ENCODE peak calls at places on chromosomes 6 and 20, in ten cellular contexts. One of them, this sample, is unnamed.

GRCh38 chr6:72955666-72956065 is 269.6 kb downstream of the KHDC1L start:
- DNase-seq in tibial artery: no peak
- DNase-seq in HL-60: peak
- DNase-seq in NCI-H460: no peak
- DNase-seq in mesenteric fat pad: no peak
- DNase-seq in ELR: peak
- DNase-seq in BJ: no peak
- DNase-seq in stomach: no peak
- DNase-seq in stimulated activated naive CD8-positive, alpha-beta T cell treated with anti-CD3 and anti-CD28 coated beads, Interleukin-15, amount 100 ng/mL, for 72 hours: no peak
- DNase-seq in GM04504: no peak
- DNase-seq in this sample: no peak

GRCh38 chr6:48176909-48177308 is 65.9 kb upstream of the PTCHD4 start:
- DNase-seq in ELR: no peak
- DNase-seq in mesenteric fat pad: no peak
- DNase-seq in GM04504: no peak
- DNase-seq in stimulated activated naive CD8-positive, alpha-beta T cell treated with anti-CD3 and anti-CD28 coated beads, Interleukin-15, amount 100 ng/mL, for 72 hours: no peak
- DNase-seq in BJ: no peak
- DNase-seq in NCI-H460: no peak
- DNase-seq in HL-60: no peak
- DNase-seq in stomach: no peak
- DNase-seq in tibial artery: no peak
- DNase-seq in this sample: no peak

GRCh38 chr6:149077208-149077607 is 240.3 kb upstream of the TAB2 start:
- DNase-seq in mesenteric fat pad: no peak
- DNase-seq in BJ: no peak
- DNase-seq in HL-60: no peak
- DNase-seq in ELR: no peak
- DNase-seq in GM04504: no peak
- DNase-seq in stomach: no peak
- DNase-seq in stimulated activated naive CD8-positive, alpha-beta T cell treated with anti-CD3 and anti-CD28 coated beads, Interleukin-15, amount 100 ng/mL, for 72 hours: no peak
- DNase-seq in NCI-H460: no peak
- DNase-seq in tibial artery: no peak
- DNase-seq in this sample: no peak

GRCh38 chr6:3032986-3033385 is 33.3 kb downstream of the NQO2 start:
- DNase-seq in GM04504: no peak
- DNase-seq in BJ: no peak
- DNase-seq in stomach: no peak
- DNase-seq in ELR: peak
- DNase-seq in tibial artery: no peak
- DNase-seq in stimulated activated naive CD8-positive, alpha-beta T cell treated with anti-CD3 and anti-CD28 coated beads, Interleukin-15, amount 100 ng/mL, for 72 hours: no peak
- DNase-seq in HL-60: no peak
- DNase-seq in mesenteric fat pad: no peak
- DNase-seq in NCI-H460: no peak
- DNase-seq in this sample: peak

GRCh38 chr20:62496525-62497218 is 20.9 kb upstream of the GATA5 start:
- DNase-seq in stomach: no peak
- DNase-seq in HL-60: no peak
- DNase-seq in stimulated activated naive CD8-positive, alpha-beta T cell treated with anti-CD3 and anti-CD28 coated beads, Interleukin-15, amount 100 ng/mL, for 72 hours: no peak
- DNase-seq in mesenteric fat pad: no peak
- DNase-seq in NCI-H460: no peak
- DNase-seq in ELR: peak
- DNase-seq in BJ: no peak
- DNase-seq in GM04504: no peak
- DNase-seq in tibial artery: no peak
- DNase-seq in this sample: no peak

GRCh38 chr6:357791-358341 is 33.7 kb upstream of the IRF4 start:
- DNase-seq in GM04504: no peak
- DNase-seq in HL-60: no peak
- DNase-seq in NCI-H460: no peak
- DNase-seq in ELR: no peak
- DNase-seq in BJ: no peak
- DNase-seq in tibial artery: peak
- DNase-seq in stomach: no peak
- DNase-seq in stimulated activated naive CD8-positive, alpha-beta T cell treated with anti-CD3 and anti-CD28 coated beads, Interleukin-15, amount 100 ng/mL, for 72 hours: no peak
- DNase-seq in mesenteric fat pad: no peak
- DNase-seq in this sample: no peak

GRCh38 chr6:155142163-155142901 is 121.5 kb upstream of the CLDN20 start:
- DNase-seq in stimulated activated naive CD8-positive, alpha-beta T cell treated with anti-CD3 and anti-CD28 coated beads, Interleukin-15, amount 100 ng/mL, for 72 hours: no peak
- DNase-seq in HL-60: no peak
- DNase-seq in GM04504: no peak
- DNase-seq in BJ: no peak
- DNase-seq in tibial artery: no peak
- DNase-seq in stomach: no peak
- DNase-seq in mesenteric fat pad: no peak
- DNase-seq in ELR: no peak
- DNase-seq in NCI-H460: no peak
- DNase-seq in this sample: no peak

GRCh38 chr6:40400738-40401137 is 186.4 kb downstream of the LRFN2 start:
- DNase-seq in GM04504: no peak
- DNase-seq in stomach: no peak
- DNase-seq in tibial artery: no peak
- DNase-seq in HL-60: no peak
- DNase-seq in stimulated activated naive CD8-positive, alpha-beta T cell treated with anti-CD3 and anti-CD28 coated beads, Interleukin-15, amount 100 ng/mL, for 72 hours: no peak
- DNase-seq in BJ: no peak
- DNase-seq in NCI-H460: no peak
- DNase-seq in ELR: no peak
- DNase-seq in mesenteric fat pad: no peak
- DNase-seq in this sample: no peak

GRCh38 chr20:4951299-4951698 is 50.0 kb downstream of the SLC23A2 start:
- DNase-seq in ELR: peak
- DNase-seq in BJ: no peak
- DNase-seq in GM04504: peak
- DNase-seq in mesenteric fat pad: no peak
- DNase-seq in NCI-H460: no peak
- DNase-seq in tibial artery: no peak
- DNase-seq in stomach: no peak
- DNase-seq in HL-60: no peak
- DNase-seq in stimulated activated naive CD8-positive, alpha-beta T cell treated with anti-CD3 and anti-CD28 coated beads, Interleukin-15, amount 100 ng/mL, for 72 hours: no peak
- DNase-seq in this sample: peak

GRCh38 chr20:57617079-57617795 is 3.0 kb downstream of the ZBP1 start:
- DNase-seq in tibial artery: peak
- DNase-seq in mesenteric fat pad: no peak
- DNase-seq in GM04504: no peak
- DNase-seq in stimulated activated naive CD8-positive, alpha-beta T cell treated with anti-CD3 and anti-CD28 coated beads, Interleukin-15, amount 100 ng/mL, for 72 hours: no peak
- DNase-seq in ELR: no peak
- DNase-seq in HL-60: no peak
- DNase-seq in stomach: no peak
- DNase-seq in BJ: no peak
- DNase-seq in NCI-H460: no peak
- DNase-seq in this sample: no peak

GRCh38 chr6:123829302-123829953 is 25.8 kb downstream of the NKAIN2 start:
- DNase-seq in HL-60: no peak
- DNase-seq in stomach: no peak
- DNase-seq in stimulated activated naive CD8-positive, alpha-beta T cell treated with anti-CD3 and anti-CD28 coated beads, Interleukin-15, amount 100 ng/mL, for 72 hours: no peak
- DNase-seq in mesenteric fat pad: no peak
- DNase-seq in BJ: no peak
- DNase-seq in ELR: peak
- DNase-seq in NCI-H460: no peak
- DNase-seq in tibial artery: no peak
- DNase-seq in GM04504: no peak
- DNase-seq in this sample: no peak

GRCh38 chr20:37349517-37350491 is 3.9 kb downstream of the SRC start:
- DNase-seq in stimulated activated naive CD8-positive, alpha-beta T cell treated with anti-CD3 and anti-CD28 coated beads, Interleukin-15, amount 100 ng/mL, for 72 hours: no peak
- DNase-seq in stomach: peak
- DNase-seq in BJ: no peak
- DNase-seq in NCI-H460: no peak
- DNase-seq in GM04504: no peak
- DNase-seq in mesenteric fat pad: no peak
- DNase-seq in ELR: no peak
- DNase-seq in tibial artery: peak
- DNase-seq in HL-60: no peak
- DNase-seq in this sample: no peak

GRCh38 chr20:44910690-44911262 is 916 bp downstream of the PABPC1L start:
- DNase-seq in BJ: no peak
- DNase-seq in stimulated activated naive CD8-positive, alpha-beta T cell treated with anti-CD3 and anti-CD28 coated beads, Interleukin-15, amount 100 ng/mL, for 72 hours: peak
- DNase-seq in GM04504: no peak
- DNase-seq in HL-60: no peak
- DNase-seq in ELR: peak
- DNase-seq in mesenteric fat pad: no peak
- DNase-seq in stomach: no peak
- DNase-seq in NCI-H460: no peak
- DNase-seq in tibial artery: no peak
- DNase-seq in this sample: no peak

GRCh38 chr20:46573788-46574581 is 23.5 kb upstream of the OCSTAMP start:
- DNase-seq in stimulated activated naive CD8-positive, alpha-beta T cell treated with anti-CD3 and anti-CD28 coated beads, Interleukin-15, amount 100 ng/mL, for 72 hours: no peak
- DNase-seq in GM04504: no peak
- DNase-seq in ELR: peak
- DNase-seq in NCI-H460: no peak
- DNase-seq in BJ: no peak
- DNase-seq in tibial artery: no peak
- DNase-seq in HL-60: no peak
- DNase-seq in stomach: no peak
- DNase-seq in mesenteric fat pad: no peak
- DNase-seq in this sample: no peak

GRCh38 chr20:50427740-50428462 is 82.3 kb upstream of the PTPN1 start:
- DNase-seq in HL-60: no peak
- DNase-seq in stomach: peak
- DNase-seq in BJ: no peak
- DNase-seq in ELR: no peak
- DNase-seq in stimulated activated naive CD8-positive, alpha-beta T cell treated with anti-CD3 and anti-CD28 coated beads, Interleukin-15, amount 100 ng/mL, for 72 hours: no peak
- DNase-seq in NCI-H460: no peak
- DNase-seq in mesenteric fat pad: no peak
- DNase-seq in tibial artery: peak
- DNase-seq in GM04504: no peak
- DNase-seq in this sample: no peak

GRCh38 chr6:67694127-67694526 is 941.0 kb upstream of the ADGRB3 start:
- DNase-seq in stomach: no peak
- DNase-seq in tibial artery: no peak
- DNase-seq in BJ: no peak
- DNase-seq in HL-60: no peak
- DNase-seq in ELR: no peak
- DNase-seq in GM04504: no peak
- DNase-seq in mesenteric fat pad: no peak
- DNase-seq in stimulated activated naive CD8-positive, alpha-beta T cell treated with anti-CD3 and anti-CD28 coated beads, Interleukin-15, amount 100 ng/mL, for 72 hours: no peak
- DNase-seq in NCI-H460: no peak
- DNase-seq in this sample: no peak

GRCh38 chr6:81171991-81172740 is 580.3 kb downstream of the TENT5A start:
- DNase-seq in stomach: no peak
- DNase-seq in stimulated activated naive CD8-positive, alpha-beta T cell treated with anti-CD3 and anti-CD28 coated beads, Interleukin-15, amount 100 ng/mL, for 72 hours: no peak
- DNase-seq in NCI-H460: no peak
- DNase-seq in BJ: no peak
- DNase-seq in mesenteric fat pad: no peak
- DNase-seq in GM04504: peak
- DNase-seq in tibial artery: peak
- DNase-seq in ELR: peak
- DNase-seq in HL-60: no peak
- DNase-seq in this sample: peak

GRCh38 chr6:160261991-160262718 is 3.5 kb upstream of the SLC22A2 start:
- DNase-seq in mesenteric fat pad: no peak
- DNase-seq in tibial artery: peak
- DNase-seq in BJ: no peak
- DNase-seq in stomach: no peak
- DNase-seq in ELR: peak
- DNase-seq in HL-60: no peak
- DNase-seq in GM04504: no peak
- DNase-seq in stimulated activated naive CD8-positive, alpha-beta T cell treated with anti-CD3 and anti-CD28 coated beads, Interleukin-15, amount 100 ng/mL, for 72 hours: no peak
- DNase-seq in NCI-H460: no peak
- DNase-seq in this sample: no peak

GRCh38 chr6:27605401-27606342 is 132.8 kb upstream of the ZNF184 start:
- DNase-seq in NCI-H460: peak
- DNase-seq in stimulated activated naive CD8-positive, alpha-beta T cell treated with anti-CD3 and anti-CD28 coated beads, Interleukin-15, amount 100 ng/mL, for 72 hours: peak
- DNase-seq in stomach: no peak
- DNase-seq in mesenteric fat pad: no peak
- DNase-seq in BJ: no peak
- DNase-seq in GM04504: no peak
- DNase-seq in ELR: peak
- DNase-seq in tibial artery: no peak
- DNase-seq in HL-60: no peak
- DNase-seq in this sample: peak

GRCh38 chr20:45792513-45793118 is 862 bp downstream of the DNTTIP1 start:
- DNase-seq in ELR: no peak
- DNase-seq in stimulated activated naive CD8-positive, alpha-beta T cell treated with anti-CD3 and anti-CD28 coated beads, Interleukin-15, amount 100 ng/mL, for 72 hours: no peak
- DNase-seq in HL-60: peak
- DNase-seq in mesenteric fat pad: no peak
- DNase-seq in tibial artery: no peak
- DNase-seq in stomach: no peak
- DNase-seq in GM04504: no peak
- DNase-seq in NCI-H460: no peak
- DNase-seq in BJ: no peak
- DNase-seq in this sample: no peak

GRCh38 chr6:84258866-84259265 is 31.4 kb upstream of the CEP162 start:
- DNase-seq in mesenteric fat pad: no peak
- DNase-seq in HL-60: no peak
- DNase-seq in tibial artery: no peak
- DNase-seq in stimulated activated naive CD8-positive, alpha-beta T cell treated with anti-CD3 and anti-CD28 coated beads, Interleukin-15, amount 100 ng/mL, for 72 hours: no peak
- DNase-seq in GM04504: no peak
- DNase-seq in stomach: no peak
- DNase-seq in BJ: no peak
- DNase-seq in ELR: no peak
- DNase-seq in NCI-H460: no peak
- DNase-seq in this sample: no peak

GRCh38 chr6:144284753-144285547 is at the start of gene UTRN:
- DNase-seq in ELR: peak
- DNase-seq in BJ: no peak
- DNase-seq in stomach: peak
- DNase-seq in tibial artery: peak
- DNase-seq in NCI-H460: peak
- DNase-seq in stimulated activated naive CD8-positive, alpha-beta T cell treated with anti-CD3 and anti-CD28 coated beads, Interleukin-15, amount 100 ng/mL, for 72 hours: peak
- DNase-seq in GM04504: peak
- DNase-seq in mesenteric fat pad: peak
- DNase-seq in HL-60: peak
- DNase-seq in this sample: peak